ENCODE peak calls at places on chromosomes 16 and 17, in ten cellular contexts. M, D, Q, W, P, X, B, V, S and I are unnamed samples.

GRCh38 chr17:78252111-78252634 is 20.7 kb downstream of the TMEM235 start:
- DNase-seq in S (no peak), B (no peak), M (no peak), Q (peak; percentile 34), D (peak; percentile 67), X (no peak), P (no peak), W (no peak), V (no peak), I (no peak)

GRCh38 chr17:72514888-72515287 is 394.1 kb downstream of the SOX9 start:
- DNase-seq in D (no peak), M (no peak), X (peak; percentile 49), B (no peak), W (no peak), S (peak; percentile 86), V (peak; percentile 37), P (peak; percentile 47), Q (no peak), I (no peak)

GRCh38 chr17:9234404-9234945 is 213.2 kb downstream of the NTN1 start:
- DNase-seq in B (no peak), Q (no peak), X (no peak), V (no peak), S (no peak), D (no peak), W (no peak), M (no peak), P (no peak), I (no peak)

GRCh38 chr16:83900611-83901010 is 1.7 kb downstream of the MLYCD start:
- DNase-seq in P (no peak), Q (no peak), V (no peak), S (no peak), W (no peak), M (no peak), B (no peak), D (no peak), X (no peak), I (no peak)

GRCh38 chr17:46770818-46771600 is 47.5 kb downstream of the WNT3 start:
- DNase-seq in D (peak; percentile 63), V (peak; percentile 59), S (peak; percentile 23), B (no peak), Q (no peak), P (no peak), W (peak; percentile 56), M (peak; percentile 68), X (peak; percentile 30), I (no peak)

GRCh38 chr17:31197991-31198390 is 99.0 kb downstream of the OMG start:
- DNase-seq in W (no peak), V (no peak), Q (no peak), X (no peak), P (no peak), S (peak; percentile 43), D (no peak), M (no peak), B (no peak), I (no peak)

GRCh38 chr16:72946063-72946462 is 101.9 kb downstream of the ZFHX3 start:
- DNase-seq in V (no peak), S (no peak), Q (no peak), P (no peak), D (no peak), M (no peak), W (no peak), B (no peak), X (no peak), I (no peak)

GRCh38 chr16:4140652-4141051 is 24.4 kb upstream of the ADCY9 start:
- DNase-seq in D (no peak), B (no peak), Q (peak; percentile 33), X (peak; percentile 20), M (no peak), V (no peak), P (no peak), W (no peak), S (peak; percentile 63), I (no peak)

GRCh38 chr16:13935408-13935807 is 15.5 kb downstream of the ERCC4 start:
- DNase-seq in W (peak; percentile 50), P (no peak), M (peak; percentile 87), V (no peak), D (peak; percentile 27), Q (no peak), B (no peak), S (no peak), X (no peak), I (no peak)

GRCh38 chr16:11052080-11052808 is 107.9 kb downstream of the CLEC16A start:
- DNase-seq in W (no peak), B (no peak), D (peak; percentile 19), V (no peak), P (no peak), M (no peak), Q (no peak), X (no peak), S (no peak), I (no peak)

GRCh38 chr17:81471804-81472456 is 40.7 kb downstream of the ACTG1 start:
- DNase-seq in S (no peak), P (peak; percentile 56), Q (peak; percentile 78), V (no peak), B (peak; percentile 74), D (no peak), W (no peak), X (peak; percentile 95), M (peak; percentile 72), I (no peak)

GRCh38 chr17:8801135-8801840 is 2.1 kb upstream of the MFSD6L start:
- DNase-seq in M (no peak), X (no peak), W (no peak), D (no peak), P (no peak), S (no peak), V (no peak), Q (no peak), B (no peak), I (peak; percentile 73)

DNA sequence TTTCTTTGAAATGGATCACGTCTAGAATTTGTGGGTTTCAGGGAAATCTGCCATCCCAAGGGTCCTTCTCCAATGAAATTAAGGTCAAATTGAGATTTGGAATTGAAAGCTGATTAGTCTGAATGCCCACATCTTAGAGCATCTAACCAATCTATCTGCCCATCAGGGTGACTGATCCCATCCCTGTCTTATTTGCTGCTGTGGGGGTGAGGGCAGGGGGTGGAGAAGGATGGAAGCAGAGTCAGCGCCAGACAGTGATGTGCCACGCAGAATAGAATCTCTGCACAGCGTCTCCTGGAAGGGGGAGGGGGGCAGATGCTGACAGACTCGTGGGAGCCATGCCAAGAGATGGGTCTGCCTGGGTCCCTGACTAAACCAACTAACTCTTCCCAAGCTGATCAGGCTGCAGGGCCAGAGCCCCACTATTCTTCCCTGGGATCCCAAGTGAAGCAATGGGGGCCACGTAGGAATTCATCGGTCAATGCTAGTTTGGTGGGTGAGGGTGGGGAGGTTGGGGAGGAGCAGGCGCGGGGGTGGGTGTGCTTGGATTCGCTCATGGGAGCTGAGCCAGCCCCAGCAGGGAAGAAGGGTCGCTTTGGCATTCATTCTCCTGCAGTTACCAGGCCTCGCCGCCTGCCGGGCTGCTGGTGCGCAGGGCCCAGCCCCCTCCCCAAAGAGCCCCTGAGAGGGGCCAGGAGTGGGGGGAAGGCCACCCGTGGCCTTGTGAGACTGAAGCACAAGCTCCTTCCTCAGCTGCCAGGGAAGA is 32.2 kb downstream of the CDK5RAP3 start:
- DNase-seq in X (no peak), V (no peak), B (no peak), S (no peak), W (no peak), D (no peak), P (no peak), M (peak; percentile 69), Q (no peak), I (no peak)
- TF ChIP-seq CTCF in X (no peak), V (no peak), B (no peak), S (no peak), W (no peak), D (no peak), P (no peak), M (no peak), Q (no peak), I (no peak)

GRCh38 chr17:5747276-5747675 is 163.0 kb upstream of the NLRP1 start:
- DNase-seq in W (no peak), B (no peak), D (no peak), P (no peak), X (no peak), M (no peak), V (no peak), S (no peak), Q (no peak), I (no peak)
- TF ChIP-seq CTCF in W (no peak), B (no peak), D (no peak), P (no peak), X (peak; percentile 12), M (peak; percentile 38), V (no peak), S (no peak), Q (no peak), I (no peak)

GRCh38 chr17:37438141-37438540 is 31.5 kb downstream of the TADA2A start:
- DNase-seq in M (peak; percentile 65), X (no peak), D (no peak), S (no peak), P (no peak), Q (no peak), W (no peak), V (no peak), B (no peak), I (no peak)
- TF ChIP-seq CTCF in M (peak; percentile 59), X (no peak), D (no peak), S (peak; percentile 8), P (no peak), Q (no peak), W (peak; percentile 17), V (no peak), B (peak; percentile 15), I (peak; percentile 33)

GRCh38 chr16:17213025-17213424 is 257.7 kb downstream of the XYLT1 start:
- DNase-seq in X (no peak), S (no peak), W (no peak), B (no peak), M (no peak), P (no peak), Q (no peak), V (no peak), D (no peak), I (no peak)

GRCh38 chr16:17206712-17207111 is 264.0 kb downstream of the XYLT1 start:
- DNase-seq in Q (no peak), B (no peak), M (no peak), V (no peak), D (no peak), W (no peak), P (no peak), S (no peak), X (no peak), I (no peak)

GRCh38 chr16:17215306-17215705 is 255.5 kb downstream of the XYLT1 start:
- DNase-seq in B (no peak), P (no peak), S (no peak), Q (no peak), V (no peak), M (no peak), X (no peak), D (no peak), W (no peak), I (no peak)

GRCh38 chr16:17213974-17214373 is 256.8 kb downstream of the XYLT1 start:
- DNase-seq in M (no peak), P (no peak), V (no peak), W (no peak), Q (no peak), B (no peak), X (no peak), D (no peak), S (no peak), I (no peak)

DNA sequence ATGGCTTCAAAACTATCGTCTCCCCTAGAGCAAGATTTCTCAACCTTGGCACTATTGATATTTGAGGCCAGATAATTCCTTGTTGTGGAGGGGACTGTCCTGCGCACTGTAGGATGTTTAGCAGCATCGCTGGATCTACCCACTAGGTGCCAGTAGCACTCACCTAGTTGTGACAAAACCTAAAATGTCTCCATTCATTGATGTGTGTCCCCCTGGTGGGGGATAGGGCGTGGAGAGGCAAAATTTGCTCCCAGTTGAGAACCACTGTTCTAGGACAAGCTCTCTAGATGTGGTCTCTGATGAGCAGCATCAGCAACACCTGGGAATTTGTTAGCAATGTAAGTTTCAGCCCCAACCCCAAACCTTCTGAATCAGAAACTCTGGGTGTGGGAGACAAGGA is 259.0 kb downstream of the XYLT1 start:
- DNase-seq in X (no peak), V (no peak), P (no peak), S (no peak), Q (no peak), M (peak; percentile 91), D (peak; percentile 25), B (no peak), W (no peak), I (no peak)
- TF ChIP-seq CTCF in X (no peak), V (peak; percentile 9), P (no peak), S (peak; percentile 9), Q (no peak), M (peak; percentile 90), D (peak; percentile 55), B (peak; percentile 32), W (peak; percentile 49), I (peak; percentile 28)